ENCODE peak calls at places on chromosomes 4 and X, in six cellular contexts. One of them, this sample, is unnamed.

GRCh38 chr4:67201334-67201733 is 344.0 kb downstream of the CENPC start:
- DNase-seq in NCI-H2081: no peak
- DNase-seq in Daoy: no peak
- DNase-seq in activated CD8-positive, alpha-beta T cell treated with anti-CD3 and anti-CD28 coated beads for 36 hours: no peak
- DNase-seq in mesothelial cell of epicardium: no peak
- DNase-seq in SW480: no peak
- DNase-seq in this sample: no peak

GRCh38 chr4:85409251-85409650 is 65.7 kb upstream of the ARHGAP24 start:
- DNase-seq in NCI-H2081: no peak
- DNase-seq in activated CD8-positive, alpha-beta T cell treated with anti-CD3 and anti-CD28 coated beads for 36 hours: no peak
- DNase-seq in Daoy: no peak
- DNase-seq in mesothelial cell of epicardium: no peak
- DNase-seq in SW480: no peak
- DNase-seq in this sample: no peak

GRCh38 chr4:165382640-165383039 is 3.8 kb downstream of the CPE start:
- DNase-seq in activated CD8-positive, alpha-beta T cell treated with anti-CD3 and anti-CD28 coated beads for 36 hours: no peak
- DNase-seq in NCI-H2081: no peak
- DNase-seq in SW480: no peak
- DNase-seq in Daoy: no peak
- DNase-seq in mesothelial cell of epicardium: no peak
- DNase-seq in this sample: no peak

GRCh38 chr4:93448691-93449293 is 379.8 kb upstream of the ATOH1 start:
- DNase-seq in mesothelial cell of epicardium: no peak
- DNase-seq in activated CD8-positive, alpha-beta T cell treated with anti-CD3 and anti-CD28 coated beads for 36 hours: no peak
- DNase-seq in Daoy: no peak
- DNase-seq in SW480: no peak
- DNase-seq in NCI-H2081: no peak
- DNase-seq in this sample: no peak

GRCh38 chrX:20221902-20222301 is 44.8 kb downstream of the RPS6KA3 start:
- DNase-seq in mesothelial cell of epicardium: no peak
- DNase-seq in Daoy: no peak
- DNase-seq in NCI-H2081: no peak
- DNase-seq in activated CD8-positive, alpha-beta T cell treated with anti-CD3 and anti-CD28 coated beads for 36 hours: no peak
- DNase-seq in SW480: no peak
- DNase-seq in this sample: no peak

GRCh38 chrX:13165747-13166146 is 121.3 kb upstream of the FAM9C start:
- DNase-seq in mesothelial cell of epicardium: no peak
- DNase-seq in SW480: no peak
- DNase-seq in NCI-H2081: peak; percentile 51
- DNase-seq in activated CD8-positive, alpha-beta T cell treated with anti-CD3 and anti-CD28 coated beads for 36 hours: no peak
- DNase-seq in Daoy: no peak
- DNase-seq in this sample: no peak

GRCh38 chrX:102651968-102652744 is 873 bp downstream of the GPRASP1 start:
- DNase-seq in SW480: no peak
- DNase-seq in NCI-H2081: no peak
- DNase-seq in activated CD8-positive, alpha-beta T cell treated with anti-CD3 and anti-CD28 coated beads for 36 hours: peak; percentile 69
- DNase-seq in mesothelial cell of epicardium: no peak
- DNase-seq in Daoy: peak; percentile 8
- DNase-seq in this sample: no peak

GRCh38 chr4:105709081-105709450 is 482 bp downstream of the GSTCD start:
- DNase-seq in mesothelial cell of epicardium: no peak
- DNase-seq in Daoy: peak; percentile 10
- DNase-seq in NCI-H2081: no peak
- DNase-seq in activated CD8-positive, alpha-beta T cell treated with anti-CD3 and anti-CD28 coated beads for 36 hours: peak; percentile 15
- DNase-seq in SW480: peak; percentile 29
- DNase-seq in this sample: no peak

GRCh38 chr4:19807505-19807904 is 444.2 kb upstream of the SLIT2 start:
- DNase-seq in activated CD8-positive, alpha-beta T cell treated with anti-CD3 and anti-CD28 coated beads for 36 hours: no peak
- DNase-seq in SW480: no peak
- DNase-seq in Daoy: peak; percentile 68
- DNase-seq in mesothelial cell of epicardium: no peak
- DNase-seq in NCI-H2081: no peak
- DNase-seq in this sample: no peak

GRCh38 chr4:152408514-152409327 is 127.2 kb downstream of the FBXW7 start:
- DNase-seq in mesothelial cell of epicardium: no peak
- DNase-seq in Daoy: peak; percentile 8
- DNase-seq in SW480: no peak
- DNase-seq in activated CD8-positive, alpha-beta T cell treated with anti-CD3 and anti-CD28 coated beads for 36 hours: peak; percentile 23
- DNase-seq in NCI-H2081: peak; percentile 46
- DNase-seq in this sample: no peak

GRCh38 chrX:77446840-77447239 is 349 bp upstream of the FGF16 start:
- DNase-seq in activated CD8-positive, alpha-beta T cell treated with anti-CD3 and anti-CD28 coated beads for 36 hours: peak; percentile 27
- DNase-seq in NCI-H2081: no peak
- DNase-seq in Daoy: no peak
- DNase-seq in mesothelial cell of epicardium: no peak
- DNase-seq in SW480: no peak
- DNase-seq in this sample: no peak

GRCh38 chrX:154013614-154014360 is 5.9 kb downstream of the IRAK1 start:
- DNase-seq in NCI-H2081: no peak
- DNase-seq in Daoy: peak; percentile 24
- DNase-seq in SW480: no peak
- DNase-seq in mesothelial cell of epicardium: no peak
- DNase-seq in activated CD8-positive, alpha-beta T cell treated with anti-CD3 and anti-CD28 coated beads for 36 hours: peak; percentile 50
- DNase-seq in this sample: no peak

GRCh38 chr4:46442963-46443362 is 53.0 kb upstream of the GABRA2 start:
- DNase-seq in mesothelial cell of epicardium: no peak
- DNase-seq in activated CD8-positive, alpha-beta T cell treated with anti-CD3 and anti-CD28 coated beads for 36 hours: no peak
- DNase-seq in SW480: no peak
- DNase-seq in NCI-H2081: no peak
- DNase-seq in Daoy: no peak
- DNase-seq in this sample: no peak

GRCh38 chrX:19875051-19875432 is 12.4 kb downstream of the SH3KBP1 start:
- DNase-seq in SW480: no peak
- DNase-seq in Daoy: peak; percentile 35
- DNase-seq in activated CD8-positive, alpha-beta T cell treated with anti-CD3 and anti-CD28 coated beads for 36 hours: peak; percentile 53
- DNase-seq in mesothelial cell of epicardium: no peak
- DNase-seq in NCI-H2081: no peak
- DNase-seq in this sample: no peak

GRCh38 chr4:139555073-139555704 is 830 bp downstream of the SETD7 start:
- DNase-seq in NCI-H2081: peak; percentile 63
- DNase-seq in activated CD8-positive, alpha-beta T cell treated with anti-CD3 and anti-CD28 coated beads for 36 hours: peak; percentile 88
- DNase-seq in Daoy: peak; percentile 88
- DNase-seq in SW480: peak; percentile 81
- DNase-seq in mesothelial cell of epicardium: peak; percentile 66
- DNase-seq in this sample: peak; percentile 95

GRCh38 chr4:157582141-157582540 is 361.6 kb downstream of the GRIA2 start:
- DNase-seq in activated CD8-positive, alpha-beta T cell treated with anti-CD3 and anti-CD28 coated beads for 36 hours: no peak
- DNase-seq in SW480: no peak
- DNase-seq in NCI-H2081: no peak
- DNase-seq in Daoy: no peak
- DNase-seq in mesothelial cell of epicardium: no peak
- DNase-seq in this sample: no peak

GRCh38 chr4:15238720-15239119 is 189.1 kb upstream of the C1QTNF7 start:
- DNase-seq in SW480: peak; percentile 31
- DNase-seq in activated CD8-positive, alpha-beta T cell treated with anti-CD3 and anti-CD28 coated beads for 36 hours: peak; percentile 43
- DNase-seq in mesothelial cell of epicardium: no peak
- DNase-seq in Daoy: peak; percentile 51
- DNase-seq in NCI-H2081: no peak
- DNase-seq in this sample: no peak

GRCh38 chr4:47061435-47061834 is 30.1 kb downstream of the GABRB1 start:
- DNase-seq in mesothelial cell of epicardium: no peak
- DNase-seq in SW480: no peak
- DNase-seq in Daoy: no peak
- DNase-seq in activated CD8-positive, alpha-beta T cell treated with anti-CD3 and anti-CD28 coated beads for 36 hours: no peak
- DNase-seq in NCI-H2081: no peak
- DNase-seq in this sample: no peak

GRCh38 chr4:81600511-81601269 is 129.0 kb upstream of the RASGEF1B start:
- DNase-seq in NCI-H2081: no peak
- DNase-seq in SW480: no peak
- DNase-seq in mesothelial cell of epicardium: no peak
- DNase-seq in activated CD8-positive, alpha-beta T cell treated with anti-CD3 and anti-CD28 coated beads for 36 hours: no peak
- DNase-seq in Daoy: no peak
- DNase-seq in this sample: no peak

GRCh38 chrX:30576881-30577280 is 685 bp downstream of the TASL start:
- DNase-seq in mesothelial cell of epicardium: no peak
- DNase-seq in SW480: no peak
- DNase-seq in NCI-H2081: no peak
- DNase-seq in activated CD8-positive, alpha-beta T cell treated with anti-CD3 and anti-CD28 coated beads for 36 hours: no peak
- DNase-seq in Daoy: no peak
- DNase-seq in this sample: no peak

GRCh38 chr4:65508169-65508568 is 162.1 kb downstream of the EPHA5 start:
- DNase-seq in mesothelial cell of epicardium: no peak
- DNase-seq in activated CD8-positive, alpha-beta T cell treated with anti-CD3 and anti-CD28 coated beads for 36 hours: no peak
- DNase-seq in SW480: peak; percentile 54
- DNase-seq in Daoy: peak; percentile 51
- DNase-seq in NCI-H2081: no peak
- DNase-seq in this sample: no peak

GRCh38 chrX:13888284-13888683 is 71.4 kb upstream of the GPM6B start:
- DNase-seq in mesothelial cell of epicardium: no peak
- DNase-seq in Daoy: no peak
- DNase-seq in SW480: no peak
- DNase-seq in NCI-H2081: no peak
- DNase-seq in activated CD8-positive, alpha-beta T cell treated with anti-CD3 and anti-CD28 coated beads for 36 hours: no peak
- DNase-seq in this sample: no peak

GRCh38 chrX:71908387-71908786 is 2.3 kb upstream of the NHSL2 start:
- DNase-seq in mesothelial cell of epicardium: no peak
- DNase-seq in activated CD8-positive, alpha-beta T cell treated with anti-CD3 and anti-CD28 coated beads for 36 hours: no peak
- DNase-seq in NCI-H2081: no peak
- DNase-seq in SW480: no peak
- DNase-seq in Daoy: no peak
- DNase-seq in this sample: no peak

GRCh38 chrX:40152173-40152705 is 54.5 kb upstream of the BCOR start:
- DNase-seq in NCI-H2081: peak; percentile 50
- DNase-seq in Daoy: peak; percentile 32
- DNase-seq in mesothelial cell of epicardium: no peak
- DNase-seq in SW480: no peak
- DNase-seq in activated CD8-positive, alpha-beta T cell treated with anti-CD3 and anti-CD28 coated beads for 36 hours: peak; percentile 55
- DNase-seq in this sample: no peak

GRCh38 chr4:2408401-2408958 is 10.0 kb downstream of the ZFYVE28 start:
- DNase-seq in SW480: peak; percentile 61
- DNase-seq in activated CD8-positive, alpha-beta T cell treated with anti-CD3 and anti-CD28 coated beads for 36 hours: peak; percentile 50
- DNase-seq in NCI-H2081: no peak
- DNase-seq in mesothelial cell of epicardium: no peak
- DNase-seq in Daoy: peak; percentile 42
- DNase-seq in this sample: no peak

GRCh38 chr4:98833384-98833783 is 95.5 kb downstream of the EIF4E start:
- DNase-seq in mesothelial cell of epicardium: no peak
- DNase-seq in SW480: no peak
- DNase-seq in Daoy: no peak
- DNase-seq in activated CD8-positive, alpha-beta T cell treated with anti-CD3 and anti-CD28 coated beads for 36 hours: no peak
- DNase-seq in NCI-H2081: no peak
- DNase-seq in this sample: no peak

This sample was measured in suprapubic skin.